ENCODE peak calls at places on chromosomes 2 and 18, in four cellular contexts. One of them, this sample, is unnamed.

GRCh38 chr18:50297621-50298442 is 10.3 kb upstream of the CXXC1 start:
- DNase-seq in GM12865: peak; percentile 91
- DNase-seq in cardiac fibroblast: peak; percentile 83
- DNase-seq in type B pancreatic cell: no peak
- DNase-seq in this sample: no peak

GRCh38 chr2:239164281-239164871 is 236.4 kb downstream of the HDAC4 start:
- DNase-seq in GM12865: no peak
- DNase-seq in cardiac fibroblast: no peak
- DNase-seq in type B pancreatic cell: peak; percentile 64
- DNase-seq in this sample: no peak

GRCh38 chr2:26018184-26018716 is 15.6 kb upstream of the RAB10 start:
- DNase-seq in cardiac fibroblast: peak; percentile 88
- DNase-seq in type B pancreatic cell: no peak
- DNase-seq in GM12865: no peak
- DNase-seq in this sample: peak; percentile 52

GRCh38 chr18:46899274-46899948 is 17.9 kb downstream of the PIAS2 start:
- DNase-seq in cardiac fibroblast: no peak
- DNase-seq in type B pancreatic cell: no peak
- DNase-seq in GM12865: peak; percentile 59
- DNase-seq in this sample: no peak

GRCh38 chr2:176552456-176553135 is 283.4 kb downstream of the MTX2 start:
- DNase-seq in type B pancreatic cell: no peak
- DNase-seq in cardiac fibroblast: peak; percentile 71
- DNase-seq in GM12865: no peak
- DNase-seq in this sample: no peak

GRCh38 chr2:173264603-173265366 is 89.9 kb upstream of the CDCA7 start:
- DNase-seq in GM12865: peak; percentile 78
- DNase-seq in cardiac fibroblast: no peak
- DNase-seq in type B pancreatic cell: no peak
- DNase-seq in this sample: no peak

GRCh38 chr18:48819781-48820482 is 130.8 kb downstream of the SMAD7 start:
- DNase-seq in GM12865: no peak
- DNase-seq in cardiac fibroblast: no peak
- DNase-seq in type B pancreatic cell: peak; percentile 59
- DNase-seq in this sample: no peak

GRCh38 chr2:164504253-164504652 is 117.0 kb downstream of the GRB14 start:
- DNase-seq in type B pancreatic cell: no peak
- DNase-seq in GM12865: no peak
- DNase-seq in cardiac fibroblast: no peak
- DNase-seq in this sample: no peak

GRCh38 chr2:28452534-28453081 is 43.3 kb upstream of the PLB1 start:
- DNase-seq in cardiac fibroblast: peak; percentile 57
- DNase-seq in type B pancreatic cell: no peak
- DNase-seq in GM12865: peak; percentile 60
- DNase-seq in this sample: peak; percentile 15

GRCh38 chr18:63363951-63364350 is 3.1 kb downstream of the KDSR start:
- DNase-seq in GM12865: peak; percentile 7
- DNase-seq in type B pancreatic cell: no peak
- DNase-seq in cardiac fibroblast: no peak
- DNase-seq in this sample: no peak

GRCh38 chr2:26654061-26654340 is 12.8 kb upstream of the CIB4 start:
- DNase-seq in type B pancreatic cell: no peak
- DNase-seq in GM12865: no peak
- DNase-seq in cardiac fibroblast: no peak
- DNase-seq in this sample: no peak

GRCh38 chr2:118430510-118431187 is 342.4 kb downstream of the INSIG2 start:
- DNase-seq in GM12865: no peak
- DNase-seq in cardiac fibroblast: no peak
- DNase-seq in type B pancreatic cell: no peak
- DNase-seq in this sample: no peak

GRCh38 chr2:55093381-55093780 is 43.1 kb upstream of the RTN4 start:
- DNase-seq in type B pancreatic cell: no peak
- DNase-seq in cardiac fibroblast: peak; percentile 58
- DNase-seq in GM12865: no peak
- DNase-seq in this sample: no peak

GRCh38 chr2:42125887-42126594 is 43.1 kb upstream of the EML4 start:
- DNase-seq in type B pancreatic cell: no peak
- DNase-seq in cardiac fibroblast: peak; percentile 63
- DNase-seq in GM12865: peak; percentile 19
- DNase-seq in this sample: no peak

GRCh38 chr2:8259106-8259840 is 422.6 kb upstream of the ID2 start:
- DNase-seq in cardiac fibroblast: no peak
- DNase-seq in type B pancreatic cell: no peak
- DNase-seq in GM12865: no peak
- DNase-seq in this sample: no peak

GRCh38 chr2:205218056-205218455 is 464.2 kb upstream of the NRP2 start:
- DNase-seq in type B pancreatic cell: no peak
- DNase-seq in GM12865: no peak
- DNase-seq in cardiac fibroblast: peak; percentile 5
- DNase-seq in this sample: no peak

GRCh38 chr2:56613917-56614316 is 430.1 kb downstream of the CCDC85A start:
- DNase-seq in type B pancreatic cell: no peak
- DNase-seq in cardiac fibroblast: no peak
- DNase-seq in GM12865: no peak
- DNase-seq in this sample: peak; percentile 3

GRCh38 chr18:46917808-46918600 is 602 bp downstream of the KATNAL2 start:
- DNase-seq in type B pancreatic cell: no peak
- DNase-seq in GM12865: peak; percentile 52
- DNase-seq in cardiac fibroblast: peak; percentile 36
- DNase-seq in this sample: no peak

GRCh38 chr2:29066989-29067605 is 7.2 kb downstream of the PCARE start:
- DNase-seq in GM12865: no peak
- DNase-seq in cardiac fibroblast: no peak
- DNase-seq in type B pancreatic cell: no peak
- DNase-seq in this sample: no peak

GRCh38 chr18:34767601-34768027 is 57.5 kb downstream of the DTNA start:
- DNase-seq in cardiac fibroblast: peak; percentile 62
- DNase-seq in type B pancreatic cell: no peak
- DNase-seq in GM12865: peak; percentile 69
- DNase-seq in this sample: peak; percentile 24

GRCh38 chr2:144683955-144684354 is 164.0 kb upstream of the ZEB2 start:
- DNase-seq in GM12865: no peak
- DNase-seq in cardiac fibroblast: no peak
- DNase-seq in type B pancreatic cell: no peak
- DNase-seq in this sample: no peak

GRCh38 chr2:37843554-37843953 is 81.5 kb upstream of the RMDN2 start:
- DNase-seq in type B pancreatic cell: no peak
- DNase-seq in GM12865: no peak
- DNase-seq in cardiac fibroblast: no peak
- DNase-seq in this sample: no peak

GRCh38 chr2:231902598-231902997 is 23.6 kb downstream of the NPPC start:
- DNase-seq in type B pancreatic cell: no peak
- DNase-seq in cardiac fibroblast: no peak
- DNase-seq in GM12865: no peak
- DNase-seq in this sample: no peak

GRCh38 chr2:230713331-230714121 is 884 bp downstream of the CAB39 start:
- DNase-seq in cardiac fibroblast: peak; percentile 18
- DNase-seq in GM12865: peak; percentile 51
- DNase-seq in type B pancreatic cell: peak; percentile 74
- DNase-seq in this sample: no peak

GRCh38 chr18:54192900-54193299 is 31.6 kb downstream of the MBD2 start:
- DNase-seq in type B pancreatic cell: no peak
- DNase-seq in GM12865: no peak
- DNase-seq in cardiac fibroblast: no peak
- DNase-seq in this sample: no peak

GRCh38 chr18:58140366-58141325 is 96.6 kb downstream of the NEDD4L start:
- DNase-seq in cardiac fibroblast: no peak
- DNase-seq in GM12865: no peak
- DNase-seq in type B pancreatic cell: no peak
- DNase-seq in this sample: no peak

GRCh38 chr2:201680743-201681142 is 17.7 kb downstream of the MPP4 start:
- DNase-seq in cardiac fibroblast: no peak
- DNase-seq in GM12865: peak; percentile 34
- DNase-seq in type B pancreatic cell: no peak
- DNase-seq in this sample: no peak

GRCh38 chr2:117832905-117833613 is 18.6 kb downstream of the DDX18 start:
- DNase-seq in type B pancreatic cell: no peak
- DNase-seq in cardiac fibroblast: peak; percentile 38
- DNase-seq in GM12865: no peak
- DNase-seq in this sample: no peak

GRCh38 chr18:79962311-79962710 is 2.1 kb upstream of the HSBP1L1 start:
- DNase-seq in cardiac fibroblast: no peak
- DNase-seq in type B pancreatic cell: no peak
- DNase-seq in GM12865: no peak
- DNase-seq in this sample: no peak

GRCh38 chr2:144702051-144702450 is 182.1 kb upstream of the ZEB2 start:
- DNase-seq in cardiac fibroblast: no peak
- DNase-seq in GM12865: no peak
- DNase-seq in type B pancreatic cell: no peak
- DNase-seq in this sample: no peak

GRCh38 chr2:191204443-191204842 is 40.8 kb upstream of the MYO1B start:
- DNase-seq in GM12865: peak; percentile 23
- DNase-seq in cardiac fibroblast: no peak
- DNase-seq in type B pancreatic cell: no peak
- DNase-seq in this sample: no peak

GRCh38 chr18:27223570-27224340 is 38.6 kb upstream of the CHST9 start:
- DNase-seq in GM12865: no peak
- DNase-seq in type B pancreatic cell: no peak
- DNase-seq in cardiac fibroblast: no peak
- DNase-seq in this sample: no peak

GRCh38 chr2:8860239-8860638 is 22.8 kb upstream of the KIDINS220 start:
- DNase-seq in cardiac fibroblast: no peak
- DNase-seq in type B pancreatic cell: no peak
- DNase-seq in GM12865: no peak
- DNase-seq in this sample: no peak

GRCh38 chr18:13549879-13550231 is 176.5 kb downstream of the FAM210A start:
- DNase-seq in type B pancreatic cell: peak; percentile 10
- DNase-seq in cardiac fibroblast: no peak
- DNase-seq in GM12865: no peak
- DNase-seq in this sample: no peak

GRCh38 chr2:235666240-235666781 is 172.5 kb downstream of the AGAP1 start:
- DNase-seq in GM12865: peak; percentile 10
- DNase-seq in type B pancreatic cell: no peak
- DNase-seq in cardiac fibroblast: peak; percentile 90
- DNase-seq in this sample: peak; percentile 44

GRCh38 chr2:73232471-73233153 is 427 bp downstream of the PRADC1 start:
- DNase-seq in cardiac fibroblast: no peak
- DNase-seq in GM12865: peak; percentile 55
- DNase-seq in type B pancreatic cell: no peak
- DNase-seq in this sample: no peak

GRCh38 chr18:42028232-42028832 is 73.3 kb downstream of the PIK3C3 start:
- DNase-seq in type B pancreatic cell: no peak
- DNase-seq in GM12865: peak; percentile 29
- DNase-seq in cardiac fibroblast: peak; percentile 56
- DNase-seq in this sample: no peak

GRCh38 chr2:19352946-19353720 is 5.3 kb downstream of the OSR1 start:
- DNase-seq in type B pancreatic cell: no peak
- DNase-seq in cardiac fibroblast: no peak
- DNase-seq in GM12865: no peak
- DNase-seq in this sample: no peak
- TF ChIP-seq CTCF in type B pancreatic cell: no peak
- TF ChIP-seq CTCF in cardiac fibroblast: no peak
- TF ChIP-seq CTCF in GM12865: no peak
- TF ChIP-seq CTCF in this sample: peak; percentile 3

GRCh38 chr2:43356774-43357173 is 130.4 kb upstream of the ZFP36L2 start:
- DNase-seq in type B pancreatic cell: no peak
- DNase-seq in GM12865: no peak
- DNase-seq in cardiac fibroblast: peak; percentile 34
- DNase-seq in this sample: no peak
- TF ChIP-seq CTCF in type B pancreatic cell: no peak
- TF ChIP-seq CTCF in GM12865: no peak
- TF ChIP-seq CTCF in cardiac fibroblast: no peak
- TF ChIP-seq CTCF in this sample: no peak

GRCh38 chr2:233832869-233833812 is 21.2 kb downstream of the HJURP start:
- DNase-seq in GM12865: peak; percentile 28
- DNase-seq in type B pancreatic cell: no peak
- DNase-seq in cardiac fibroblast: peak; percentile 82
- DNase-seq in this sample: peak; percentile 15
- TF ChIP-seq CTCF in GM12865: peak; percentile 17
- TF ChIP-seq CTCF in type B pancreatic cell: peak; percentile 68
- TF ChIP-seq CTCF in cardiac fibroblast: peak; percentile 33
- TF ChIP-seq CTCF in this sample: peak; percentile 24

DNA sequence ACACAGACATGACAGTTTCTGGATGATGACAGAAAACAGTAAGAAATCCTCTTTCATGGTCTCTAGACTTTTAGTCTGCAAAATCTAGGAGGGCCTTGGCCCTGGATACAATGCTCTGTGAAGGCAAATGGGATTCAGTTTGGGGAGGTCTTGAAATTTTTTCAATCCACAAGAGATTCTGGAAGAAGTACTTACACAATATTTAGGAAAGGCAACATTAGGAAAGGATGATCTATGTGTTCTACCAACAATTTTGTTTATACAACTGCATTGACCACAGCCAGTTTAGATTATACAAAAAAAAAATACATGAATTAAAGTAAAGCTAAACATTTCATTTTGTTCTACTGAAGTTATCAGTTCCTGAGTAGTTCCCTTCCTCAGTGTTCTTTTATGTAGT is 208.0 kb downstream of the SRBD1 start:
- DNase-seq in type B pancreatic cell: no peak
- DNase-seq in GM12865: no peak
- DNase-seq in cardiac fibroblast: no peak
- DNase-seq in this sample: no peak
- TF ChIP-seq CTCF in type B pancreatic cell: no peak
- TF ChIP-seq CTCF in GM12865: no peak
- TF ChIP-seq CTCF in cardiac fibroblast: no peak
- TF ChIP-seq CTCF in this sample: no peak

GRCh38 chr18:74661008-74661407 is 63.3 kb downstream of the ZNF407 start:
- DNase-seq in cardiac fibroblast: no peak
- DNase-seq in GM12865: no peak
- DNase-seq in type B pancreatic cell: no peak
- DNase-seq in this sample: no peak
- TF ChIP-seq CTCF in cardiac fibroblast: no peak
- TF ChIP-seq CTCF in GM12865: no peak
- TF ChIP-seq CTCF in type B pancreatic cell: no peak
- TF ChIP-seq CTCF in this sample: no peak

GRCh38 chr2:209907746-209908145 is 94.7 kb upstream of the RPE start:
- DNase-seq in GM12865: no peak
- DNase-seq in cardiac fibroblast: no peak
- DNase-seq in type B pancreatic cell: no peak
- DNase-seq in this sample: no peak

GRCh38 chr2:209917154-209917771 is 85.2 kb upstream of the RPE start:
- DNase-seq in GM12865: no peak
- DNase-seq in cardiac fibroblast: no peak
- DNase-seq in type B pancreatic cell: no peak
- DNase-seq in this sample: no peak

GRCh38 chr2:209908511-209908910 is 93.9 kb upstream of the RPE start:
- DNase-seq in type B pancreatic cell: no peak
- DNase-seq in cardiac fibroblast: no peak
- DNase-seq in GM12865: no peak
- DNase-seq in this sample: no peak

GRCh38 chr2:209913786-209914185 is 88.7 kb upstream of the RPE start:
- DNase-seq in type B pancreatic cell: no peak
- DNase-seq in GM12865: no peak
- DNase-seq in cardiac fibroblast: no peak
- DNase-seq in this sample: no peak

DNA sequence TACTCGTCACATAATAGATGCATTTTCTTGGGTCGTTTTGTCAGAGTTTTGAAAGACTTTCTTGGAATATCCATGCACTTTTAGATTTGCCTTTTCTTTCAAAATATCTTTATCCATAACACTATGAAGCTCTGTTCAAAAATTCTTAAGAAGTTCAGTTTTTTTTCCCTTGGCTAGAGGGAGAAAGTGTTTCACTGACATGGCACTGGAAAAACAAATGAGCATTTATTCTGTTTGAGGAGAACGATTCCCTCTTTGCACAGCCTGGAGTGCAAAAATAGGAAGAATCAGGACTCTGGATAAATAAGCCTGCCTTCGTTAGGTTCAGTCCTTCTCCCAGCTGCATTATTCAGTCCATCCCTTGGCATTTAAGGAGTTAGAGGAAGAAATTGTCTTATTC is 91.0 kb upstream of the RPE start:
- DNase-seq in cardiac fibroblast: no peak
- DNase-seq in GM12865: no peak
- DNase-seq in type B pancreatic cell: no peak
- DNase-seq in this sample: no peak
- TF ChIP-seq CTCF in cardiac fibroblast: no peak
- TF ChIP-seq CTCF in GM12865: no peak
- TF ChIP-seq CTCF in type B pancreatic cell: no peak
- TF ChIP-seq CTCF in this sample: no peak